ENCODE peak calls at places on chromosomes 16 and 17, in eight cellular contexts. W, F, K, Q, N, H, R and X are unnamed samples.

GRCh38 chr16:81495321-81496234 is 51.0 kb downstream of the CMIP start:
- DNase-seq in W (no peak), F (no peak), K (no peak), Q (no peak), N (no peak), H (no peak), R (no peak), X (no peak)

GRCh38 chr16:14205666-14206065 is 134.5 kb downstream of the MRTFB start:
- DNase-seq in W (no peak), F (no peak), K (no peak), Q (no peak), N (peak; percentile 8), H (no peak), R (no peak), X (peak; percentile 53)

GRCh38 chr16:31128711-31129567 is 6.6 kb downstream of the PRSS8 start:
- DNase-seq in W (no peak), F (no peak), K (no peak), Q (no peak), N (no peak), H (no peak), R (no peak), X (no peak)

GRCh38 chr17:17514993-17515920 is 19.1 kb upstream of the RASD1 start:
- DNase-seq in W (no peak), F (no peak), K (peak; percentile 94), Q (peak; percentile 44), N (no peak), H (no peak), R (no peak), X (no peak)

GRCh38 chr17:61490540-61490975 is 38.3 kb downstream of the TBX4 start:
- DNase-seq in W (no peak), F (peak; percentile 7), K (peak; percentile 93), Q (peak; percentile 48), N (no peak), H (no peak), R (no peak), X (peak; percentile 79)

GRCh38 chr17:44348234-44348987 is 3.3 kb downstream of the GRN start:
- DNase-seq in W (peak; percentile 49), F (no peak), K (peak; percentile 58), Q (no peak), N (peak; percentile 92), H (no peak), R (no peak), X (peak; percentile 56)

GRCh38 chr17:73759324-73760185 is 115.3 kb upstream of the SDK2 start:
- DNase-seq in W (no peak), F (no peak), K (no peak), Q (no peak), N (no peak), H (no peak), R (peak; percentile 84), X (no peak)

GRCh38 chr17:10702574-10702973 is 5.2 kb downstream of the ADPRM start:
- DNase-seq in W (no peak), F (no peak), K (peak; percentile 71), Q (peak; percentile 67), N (peak; percentile 61), H (no peak), R (no peak), X (peak; percentile 30)

GRCh38 chr17:17223736-17224135 is 13.2 kb downstream of the FLCN start:
- DNase-seq in W (no peak), F (no peak), K (no peak), Q (no peak), N (no peak), H (no peak), R (no peak), X (no peak)

GRCh38 chr16:28534542-28535373 is 4.0 kb downstream of the NUPR1 start:
- DNase-seq in W (peak; percentile 90), F (no peak), K (no peak), Q (peak; percentile 58), N (no peak), H (no peak), R (no peak), X (no peak)

GRCh38 chr17:72984145-72984924 is 108.2 kb downstream of the SLC39A11 start:
- DNase-seq in W (no peak), F (no peak), K (peak; percentile 82), Q (peak; percentile 84), N (no peak), H (no peak), R (no peak), X (peak; percentile 91)

GRCh38 chr16:85718682-85719081 is 29.9 kb upstream of the GINS2 start:
- DNase-seq in W (no peak), F (no peak), K (peak; percentile 22), Q (no peak), N (peak; percentile 47), H (no peak), R (no peak), X (no peak)

GRCh38 chr16:13798211-13798610 is 121.7 kb upstream of the ERCC4 start:
- DNase-seq in W (no peak), F (no peak), K (no peak), Q (no peak), N (no peak), H (no peak), R (no peak), X (no peak)

GRCh38 chr16:24540575-24541240 is 1.3 kb downstream of the RBBP6 start:
- DNase-seq in W (no peak), F (peak; percentile 46), K (peak; percentile 47), Q (no peak), N (peak; percentile 53), H (no peak), R (peak; percentile 20), X (no peak)

GRCh38 chr16:85515830-85516397 is 97.2 kb upstream of the GSE1 start:
- DNase-seq in W (peak; percentile 93), F (no peak), K (no peak), Q (no peak), N (no peak), H (no peak), R (no peak), X (no peak)

GRCh38 chr16:83329466-83329865 is 478.3 kb upstream of the HSBP1 start:
- DNase-seq in W (no peak), F (no peak), K (no peak), Q (no peak), N (no peak), H (no peak), R (no peak), X (no peak)

GRCh38 chr17:38425744-38426143 is 2.5 kb upstream of the ARHGAP23 start:
- DNase-seq in W (no peak), F (no peak), K (peak; percentile 51), Q (peak; percentile 53), N (no peak), H (no peak), R (no peak), X (no peak)

GRCh38 chr17:9900744-9901143 is 4.3 kb downstream of the RCVRN start:
- DNase-seq in W (no peak), F (no peak), K (peak; percentile 80), Q (peak; percentile 55), N (no peak), H (no peak), R (no peak), X (no peak)

GRCh38 chr17:51152766-51153209 is 571 bp upstream of the NME1 start:
- DNase-seq in W (no peak), F (no peak), K (peak; percentile 35), Q (peak; percentile 25), N (no peak), H (no peak), R (no peak), X (no peak)

GRCh38 chr16:83397601-83398000 is 410.2 kb upstream of the HSBP1 start:
- DNase-seq in W (no peak), F (no peak), K (no peak), Q (no peak), N (no peak), H (no peak), R (no peak), X (no peak)

GRCh38 chr17:39845052-39845976 is 18.8 kb downstream of the IKZF3 start:
- DNase-seq in W (no peak), F (no peak), K (no peak), Q (no peak), N (peak; percentile 54), H (no peak), R (peak; percentile 49), X (no peak)